ENCODE peak calls at places on chromosomes 11 and 22, in four cellular contexts. One of them, this sample, is unnamed.

GRCh38 chr22:33563568-33563967 is 356.7 kb downstream of the LARGE1 start:
- DNase-seq in GM12878: no peak
- DNase-seq in K562: no peak
- DNase-seq in SK-N-SH: no peak
- DNase-seq in this sample: no peak

GRCh38 chr11:101863361-101863760 is 51.4 kb upstream of the CEP126 start:
- DNase-seq in GM12878: no peak
- DNase-seq in K562: no peak
- DNase-seq in SK-N-SH: no peak
- DNase-seq in this sample: no peak

GRCh38 chr11:83782329-83782728 is 496.2 kb upstream of the CCDC90B start:
- DNase-seq in GM12878: no peak
- DNase-seq in K562: no peak
- DNase-seq in SK-N-SH: no peak
- DNase-seq in this sample: no peak

GRCh38 chr11:116729501-116730240 is 43.1 kb downstream of the BUD13 start:
- DNase-seq in GM12878: no peak
- DNase-seq in K562: no peak
- DNase-seq in SK-N-SH: no peak
- DNase-seq in this sample: no peak

GRCh38 chr11:67648796-67649613 is 1.5 kb downstream of the ACY3 start:
- DNase-seq in GM12878: peak
- DNase-seq in K562: no peak
- DNase-seq in SK-N-SH: no peak
- DNase-seq in this sample: no peak

GRCh38 chr11:105598371-105598770 is 11.5 kb upstream of the GRIA4 start:
- DNase-seq in GM12878: no peak
- DNase-seq in K562: no peak
- DNase-seq in SK-N-SH: no peak
- DNase-seq in this sample: no peak

GRCh38 chr11:862028-862703 is 19.5 kb downstream of the TSPAN4 start:
- DNase-seq in GM12878: no peak
- DNase-seq in K562: peak
- DNase-seq in SK-N-SH: peak
- DNase-seq in this sample: peak

GRCh38 chr11:71120346-71120963 is 131.9 kb downstream of the SHANK2 start:
- DNase-seq in GM12878: no peak
- DNase-seq in K562: no peak
- DNase-seq in SK-N-SH: no peak
- DNase-seq in this sample: peak

GRCh38 chr11:19628018-19628417 is 84.6 kb upstream of the NAV2 start:
- DNase-seq in GM12878: no peak
- DNase-seq in K562: no peak
- DNase-seq in SK-N-SH: no peak
- DNase-seq in this sample: no peak

GRCh38 chr11:2745511-2745910 is 45.7 kb upstream of the KCNQ1OT1 start:
- DNase-seq in GM12878: no peak
- DNase-seq in K562: no peak
- DNase-seq in SK-N-SH: no peak
- DNase-seq in this sample: no peak

GRCh38 chr11:65437436-65438227 is 15.0 kb downstream of the NEAT1 start:
- DNase-seq in GM12878: no peak
- DNase-seq in K562: no peak
- DNase-seq in SK-N-SH: no peak
- DNase-seq in this sample: peak

GRCh38 chr22:39091136-39092081 is 5.6 kb upstream of the APOBEC3H start:
- DNase-seq in GM12878: no peak
- DNase-seq in K562: no peak
- DNase-seq in SK-N-SH: no peak
- DNase-seq in this sample: no peak

GRCh38 chr11:117390743-117391142 is 63.1 kb downstream of the CEP164 start:
- DNase-seq in GM12878: no peak
- DNase-seq in K562: no peak
- DNase-seq in SK-N-SH: no peak
- DNase-seq in this sample: no peak

GRCh38 chr11:68329993-68330699 is 17.8 kb downstream of the LRP5 start:
- DNase-seq in GM12878: no peak
- DNase-seq in K562: no peak
- DNase-seq in SK-N-SH: peak
- DNase-seq in this sample: no peak

GRCh38 chr11:22459053-22459452 is 120.9 kb downstream of the SLC17A6 start:
- DNase-seq in GM12878: no peak
- DNase-seq in K562: no peak
- DNase-seq in SK-N-SH: no peak
- DNase-seq in this sample: no peak

GRCh38 chr11:6027501-6027900 is 3.1 kb downstream of the OR56A1 start:
- DNase-seq in GM12878: no peak
- DNase-seq in K562: no peak
- DNase-seq in SK-N-SH: no peak
- DNase-seq in this sample: no peak

GRCh38 chr11:134045799-134046635 is 22.9 kb upstream of the JAM3 start:
- DNase-seq in GM12878: no peak
- DNase-seq in K562: no peak
- DNase-seq in SK-N-SH: peak
- DNase-seq in this sample: no peak

GRCh38 chr11:13868710-13869403 is 93.7 kb upstream of the SPON1 start:
- DNase-seq in GM12878: no peak
- DNase-seq in K562: no peak
- DNase-seq in SK-N-SH: no peak
- DNase-seq in this sample: no peak

GRCh38 chr11:2534957-2535672 is 90.3 kb downstream of the KCNQ1 start:
- DNase-seq in GM12878: no peak
- DNase-seq in K562: no peak
- DNase-seq in SK-N-SH: no peak
- DNase-seq in this sample: no peak

GRCh38 chr11:33808228-33808828 is 34.0 kb upstream of the FBXO3 start:
- DNase-seq in GM12878: peak
- DNase-seq in K562: peak
- DNase-seq in SK-N-SH: peak
- DNase-seq in this sample: peak

GRCh38 chr22:19169947-19170318 is 8.6 kb downstream of the SLC25A1 start:
- DNase-seq in GM12878: no peak
- DNase-seq in K562: no peak
- DNase-seq in SK-N-SH: no peak
- DNase-seq in this sample: no peak

GRCh38 chr11:18974192-18974591 is 35.0 kb upstream of the MRGPRX1 start:
- DNase-seq in GM12878: no peak
- DNase-seq in K562: no peak
- DNase-seq in SK-N-SH: no peak
- DNase-seq in this sample: peak

GRCh38 chr11:62435741-62436485 is 17.1 kb downstream of the SCGB1A1 start:
- DNase-seq in GM12878: no peak
- DNase-seq in K562: no peak
- DNase-seq in SK-N-SH: no peak
- DNase-seq in this sample: no peak

GRCh38 chr11:44930588-44931302 is 19.9 kb downstream of the TP53I11 start:
- DNase-seq in GM12878: no peak
- DNase-seq in K562: no peak
- DNase-seq in SK-N-SH: no peak
- DNase-seq in this sample: no peak

GRCh38 chr22:33083212-33083611 is 25.0 kb upstream of the SYN3 start:
- DNase-seq in GM12878: peak
- DNase-seq in K562: no peak
- DNase-seq in SK-N-SH: no peak
- DNase-seq in this sample: no peak

GRCh38 chr11:93905384-93905783 is 55.0 kb upstream of the VSTM5 start:
- DNase-seq in GM12878: no peak
- DNase-seq in K562: no peak
- DNase-seq in SK-N-SH: no peak
- DNase-seq in this sample: no peak

GRCh38 chr11:27263046-27263445 is 100.0 kb downstream of the CCDC34 start:
- DNase-seq in GM12878: no peak
- DNase-seq in K562: no peak
- DNase-seq in SK-N-SH: no peak
- DNase-seq in this sample: no peak

GRCh38 chr11:27694992-27695391 is 5.3 kb downstream of the BDNF start:
- DNase-seq in GM12878: no peak
- DNase-seq in K562: no peak
- DNase-seq in SK-N-SH: peak
- DNase-seq in this sample: no peak

GRCh38 chr11:119000906-119001305 is 3.0 kb downstream of the CENATAC start:
- DNase-seq in GM12878: no peak
- DNase-seq in K562: no peak
- DNase-seq in SK-N-SH: no peak
- DNase-seq in this sample: no peak

GRCh38 chr11:71451596-71452353 is 1.2 kb upstream of the NADSYN1 start:
- DNase-seq in GM12878: no peak
- DNase-seq in K562: no peak
- DNase-seq in SK-N-SH: no peak
- DNase-seq in this sample: peak

DNA sequence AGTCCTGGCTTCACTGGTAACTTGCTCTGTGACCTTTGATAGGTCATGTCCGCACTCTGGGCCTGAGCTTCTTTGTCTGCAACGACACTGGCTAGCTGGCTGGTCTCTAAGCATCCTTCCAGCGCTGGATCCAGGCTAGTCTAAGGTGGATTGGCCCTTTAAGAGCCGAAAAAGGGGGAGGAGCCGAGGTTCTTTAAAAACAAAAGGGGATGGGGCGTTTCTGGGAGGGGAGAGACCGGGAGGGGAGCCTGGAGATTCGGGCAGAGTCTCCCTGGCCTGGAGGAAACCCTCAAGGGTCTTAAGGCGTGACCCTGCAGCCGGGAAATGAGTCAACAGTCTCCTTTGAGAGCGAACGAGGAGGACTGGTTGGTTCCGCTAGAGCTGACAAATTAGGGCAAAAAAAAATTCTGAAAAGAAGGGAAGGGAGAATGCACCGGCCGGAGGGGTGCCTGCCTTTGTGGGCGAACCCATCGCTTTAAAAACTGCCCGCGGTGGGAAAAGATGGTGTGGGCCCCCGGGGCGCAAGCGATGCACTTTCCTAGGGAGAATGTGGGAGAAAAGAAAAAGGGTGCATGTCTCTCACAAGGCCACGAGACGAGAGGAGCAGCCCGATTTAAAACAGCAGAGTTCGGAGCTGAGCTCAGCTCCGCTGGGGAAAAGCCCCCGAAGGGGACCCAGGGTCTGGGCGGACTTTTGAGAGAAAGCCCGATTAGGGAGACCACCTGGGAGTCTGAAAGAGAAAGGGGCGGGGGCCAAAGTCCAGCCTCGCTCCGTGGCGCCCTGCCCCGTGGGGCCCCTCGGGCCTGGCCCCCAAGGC is 952 bp downstream of the ZFTA start:
- DNase-seq in GM12878: no peak
- DNase-seq in K562: peak
- DNase-seq in SK-N-SH: peak
- DNase-seq in this sample: peak
- TF ChIP-seq NRF1 in GM12878: no peak
- TF ChIP-seq NRF1 in K562: no peak
- TF ChIP-seq NRF1 in SK-N-SH: no peak
- TF ChIP-seq NRF1 in this sample: no peak

DNA sequence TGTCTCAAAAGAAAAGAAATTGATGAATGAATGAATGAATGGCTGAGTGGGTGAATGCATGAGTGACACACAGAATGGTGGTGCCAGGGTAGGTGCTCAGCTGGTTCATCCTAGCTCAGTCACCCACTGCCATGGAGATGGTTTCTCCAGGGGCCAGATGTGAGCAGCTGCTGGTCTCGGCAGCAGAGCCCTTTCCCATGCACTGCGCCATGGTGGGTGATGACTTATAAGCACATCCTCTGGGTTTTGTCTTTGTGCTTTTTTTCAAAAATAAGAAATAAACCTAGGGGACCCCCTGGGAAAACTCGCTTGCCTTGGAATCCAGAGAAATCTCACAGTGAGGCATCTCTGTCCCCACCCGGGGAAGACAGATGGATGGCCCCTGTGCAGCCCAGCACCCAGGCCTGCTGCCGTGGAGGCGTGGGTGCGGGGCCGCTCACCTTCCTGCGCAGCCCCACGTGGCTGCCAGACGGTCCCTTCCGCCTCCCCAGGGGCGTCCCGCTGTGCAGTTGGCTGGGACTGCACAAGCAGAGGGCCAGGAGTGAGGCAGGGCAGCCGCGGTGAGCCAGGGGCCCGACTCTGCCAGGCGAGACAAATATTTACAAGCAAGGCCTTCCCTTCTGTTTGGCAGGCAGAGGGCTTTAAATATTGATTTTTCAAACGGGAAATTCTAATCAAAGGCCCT is 24.2 kb downstream of the MPPED1 start:
- DNase-seq in GM12878: no peak
- DNase-seq in K562: no peak
- DNase-seq in SK-N-SH: no peak
- DNase-seq in this sample: no peak
- TF ChIP-seq TAF1 in GM12878: no peak
- TF ChIP-seq TAF1 in K562: no peak
- TF ChIP-seq TAF1 in SK-N-SH: no peak
- TF ChIP-seq TAF1 in this sample: no peak

DNA sequence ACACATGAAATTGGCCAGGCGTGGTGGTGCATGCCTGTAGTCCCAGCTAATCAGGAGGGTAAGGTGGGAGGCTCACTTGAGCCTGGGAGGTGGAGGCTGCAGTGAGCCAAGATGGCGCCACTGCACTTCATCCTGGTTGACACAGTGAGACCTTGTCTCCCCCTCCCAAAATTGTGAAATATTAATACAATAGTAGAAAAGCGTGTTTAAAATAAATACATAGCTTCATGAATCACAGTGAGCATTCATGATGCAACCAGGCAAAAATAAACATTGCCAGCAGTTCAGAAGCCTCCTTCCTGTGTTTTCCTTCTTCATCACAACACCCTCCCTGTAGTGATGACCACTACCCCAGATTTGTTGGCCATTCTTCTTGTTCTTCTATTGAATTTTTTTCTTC is 4.3 kb upstream of the TEAD1 start:
- DNase-seq in GM12878: no peak
- DNase-seq in K562: no peak
- DNase-seq in SK-N-SH: no peak
- DNase-seq in this sample: no peak
- H3K27ac ChIP-seq in GM12878: no peak
- H3K27ac ChIP-seq in K562: no peak
- H3K27ac ChIP-seq in SK-N-SH: no peak
- H3K27ac ChIP-seq in this sample: no peak

GRCh38 chr22:47032956-47033647 is 270.7 kb downstream of the TBC1D22A start:
- DNase-seq in GM12878: no peak
- DNase-seq in K562: no peak
- DNase-seq in SK-N-SH: no peak
- DNase-seq in this sample: no peak
- TF ChIP-seq NRF1 in GM12878: no peak
- TF ChIP-seq NRF1 in K562: no peak
- TF ChIP-seq NRF1 in SK-N-SH: no peak
- TF ChIP-seq NRF1 in this sample: no peak

GRCh38 chr11:113317297-113317696 is 2.9 kb downstream of the TTC12 start:
- DNase-seq in GM12878: no peak
- DNase-seq in K562: no peak
- DNase-seq in SK-N-SH: no peak
- DNase-seq in this sample: no peak
- TF ChIP-seq TAF1 in GM12878: no peak
- TF ChIP-seq TAF1 in K562: no peak
- TF ChIP-seq TAF1 in SK-N-SH: no peak
- TF ChIP-seq TAF1 in this sample: no peak

GRCh38 chr11:48043998-48044512 is 63.7 kb downstream of the PTPRJ start:
- DNase-seq in GM12878: no peak
- DNase-seq in K562: no peak
- DNase-seq in SK-N-SH: no peak
- DNase-seq in this sample: no peak
- H3K27ac ChIP-seq in GM12878: peak
- H3K27ac ChIP-seq in K562: no peak
- H3K27ac ChIP-seq in SK-N-SH: no peak
- H3K27ac ChIP-seq in this sample: no peak